ENCODE peak calls at places on chromosomes 6 and 20, in five cellular contexts. I is Karpas-422, M is GM23338, J is HCT116, L is PC-3. B is an unnamed sample. For H3K9me2, the result is how much of the 10 kb centered on the place peaks cover.

GRCh38 chr20:1301031-1301529 is 27.9 kb downstream of the SDCBP2 start:
- DNase-seq in I (no peak), M (peak), J (peak), L (peak), B (peak)

GRCh38 chr6:19860235-19860877 is 23.2 kb downstream of the ID4 start:
- DNase-seq in I (no peak), M (no peak), J (no peak), L (peak), B (no peak)

GRCh38 chr20:10789386-10789785 is 115.6 kb upstream of the JAG1 start:
- DNase-seq in I (no peak), M (no peak), J (peak), L (no peak), B (no peak)

GRCh38 chr20:59648720-59649119 is 44.4 kb downstream of the PHACTR3 start:
- DNase-seq in I (no peak), M (no peak), J (no peak), L (no peak), B (no peak)

GRCh38 chr6:87396595-87397392 is 11.0 kb upstream of the CFAP206 start:
- DNase-seq in I (peak), M (no peak), J (no peak), L (no peak), B (no peak)

GRCh38 chr6:4487538-4487937 is 288.7 kb upstream of the CDYL start:
- DNase-seq in I (no peak), M (no peak), J (peak), L (peak), B (peak)

GRCh38 chr6:14655201-14655988 is 537.8 kb downstream of the CD83 start:
- DNase-seq in I (no peak), M (no peak), J (no peak), L (no peak), B (no peak)

GRCh38 chr6:22149081-22149480 is 147.8 kb downstream of the PRL start:
- DNase-seq in I (no peak), M (peak), J (no peak), L (no peak), B (no peak)

GRCh38 chr6:51214442-51214841 is 395.8 kb downstream of the TFAP2B start:
- DNase-seq in I (no peak), M (peak), J (no peak), L (no peak), B (no peak)

GRCh38 chr6:18861182-18861581 is 474.0 kb downstream of the RNF144B start:
- DNase-seq in I (no peak), M (no peak), J (no peak), L (no peak), B (no peak)

GRCh38 chr6:13238017-13238416 is 90.3 kb downstream of the TBC1D7 start:
- DNase-seq in I (no peak), M (no peak), J (no peak), L (no peak), B (no peak)

DNA sequence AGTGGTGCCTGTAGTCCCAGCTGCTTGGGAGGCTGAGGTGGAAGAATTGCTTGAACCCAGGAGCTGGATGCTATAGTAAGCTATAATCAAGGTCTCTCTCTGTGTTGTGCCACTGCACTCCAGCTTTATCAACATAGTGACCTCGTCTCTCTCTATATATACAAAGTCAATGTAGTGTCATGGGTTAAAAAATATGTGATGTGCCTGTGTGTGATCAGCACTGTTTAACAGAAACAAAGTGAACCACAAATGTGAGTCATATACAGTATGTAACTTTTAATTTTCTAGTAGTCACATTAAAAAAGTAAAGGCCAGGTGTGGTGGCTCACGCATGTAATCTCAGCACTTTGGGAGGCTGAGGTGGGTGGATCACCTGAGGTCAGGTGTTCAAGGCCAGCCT is 85.3 kb upstream of the RNF24 start:
- DNase-seq in I (no peak), M (no peak), J (no peak), L (peak), B (peak)
- H3K9me2 ChIP-seq in I (under half), M (under half), J (under half), L (under half), B (under half)

GRCh38 chr6:44733868-44734267 is 346.4 kb downstream of the CDC5L start:
- DNase-seq in I (peak), M (no peak), J (no peak), L (no peak), B (no peak)

GRCh38 chr6:44733146-44733545 is 345.6 kb downstream of the CDC5L start:
- DNase-seq in I (peak), M (no peak), J (no peak), L (no peak), B (no peak)

GRCh38 chr6:44732243-44732642 is 344.7 kb downstream of the CDC5L start:
- DNase-seq in I (peak), M (no peak), J (no peak), L (no peak), B (no peak)

GRCh38 chr6:44730771-44731391 is 343.4 kb downstream of the CDC5L start:
- DNase-seq in I (no peak), M (no peak), J (no peak), L (peak), B (no peak)

GRCh38 chr6:44731485-44732095 is 344.1 kb downstream of the CDC5L start:
- DNase-seq in I (peak), M (no peak), J (no peak), L (peak), B (no peak)
- H3K9me2 ChIP-seq in I (under half), M (under half), J (under half), L (under half), B (under half)

GRCh38 chr6:165031491-165031890 is 277.9 kb downstream of the C6orf118 start:
- DNase-seq in I (no peak), M (no peak), J (no peak), L (no peak), B (peak)

GRCh38 chr6:165034271-165034741 is 275.1 kb downstream of the C6orf118 start:
- DNase-seq in I (no peak), M (no peak), J (no peak), L (no peak), B (peak)
- H3K9me2 ChIP-seq in I (under half), M (under half), J (under half), L (under half), B (under half)

GRCh38 chr20:62504323-62504722 is 28.5 kb upstream of the GATA5 start:
- DNase-seq in I (no peak), M (no peak), J (no peak), L (no peak), B (no peak)
- H3K9me2 ChIP-seq in I (under half), M (under half), J (under half), L (under half), B (under half)

GRCh38 chr6:303263-303662 is 11.0 kb downstream of the DUSP22 start:
- DNase-seq in I (no peak), M (no peak), J (no peak), L (no peak), B (no peak)

GRCh38 chr6:301526-301925 is 9.2 kb downstream of the DUSP22 start:
- DNase-seq in I (no peak), M (no peak), J (no peak), L (no peak), B (no peak)

GRCh38 chr6:301929-302705 is 9.8 kb downstream of the DUSP22 start:
- DNase-seq in I (no peak), M (no peak), J (no peak), L (no peak), B (no peak)

GRCh38 chr6:303948-304558 is 11.8 kb downstream of the DUSP22 start:
- DNase-seq in I (no peak), M (peak), J (no peak), L (no peak), B (no peak)

GRCh38 chr6:302760-303159 is 10.5 kb downstream of the DUSP22 start:
- DNase-seq in I (no peak), M (no peak), J (no peak), L (no peak), B (no peak)
- H3K9me2 ChIP-seq in I (under half), M (under half), J (under half), L (under half), B (under half)